ENCODE peak calls at places on chromosomes 12 and 14, in six cellular contexts. J, L, V, X, R and C are unnamed samples.

GRCh38 chr12:75360920-75361319 is 26.4 kb downstream of the GLIPR1L1 start:
- DNase-seq in V (no peak), J (no peak), R (no peak), X (no peak), L (no peak), C (no peak)

GRCh38 chr12:57341275-57341990 is 89.4 kb downstream of the R3HDM2 start:
- DNase-seq in R (no peak), X (no peak), L (no peak), V (peak; percentile 30), J (no peak), C (no peak)

GRCh38 chr14:57983235-57983634 is 117.3 kb upstream of the SLC35F4 start:
- DNase-seq in R (no peak), V (no peak), X (no peak), J (no peak), L (no peak), C (no peak)

GRCh38 chr12:13744566-13744965 is 236.8 kb downstream of the GRIN2B start:
- DNase-seq in J (no peak), X (no peak), V (no peak), L (no peak), R (no peak), C (no peak)

GRCh38 chr14:33962016-33962415 is 11.1 kb upstream of the EGLN3 start:
- DNase-seq in L (no peak), R (no peak), X (no peak), V (no peak), J (no peak), C (no peak)

GRCh38 chr12:56158926-56159461 is 835 bp downstream of the MYL6 start:
- DNase-seq in J (peak; percentile 76), V (peak; percentile 90), R (no peak), L (no peak), X (peak; percentile 86), C (no peak)

GRCh38 chr12:41606741-41607460 is 418.8 kb downstream of the PDZRN4 start:
- DNase-seq in V (no peak), J (no peak), L (no peak), X (no peak), R (no peak), C (no peak)

GRCh38 chr12:47997321-47997720 is 7.0 kb downstream of the COL2A1 start:
- DNase-seq in R (no peak), L (no peak), J (no peak), V (no peak), X (no peak), C (no peak)

GRCh38 chr14:65709576-65709975 is 297.0 kb downstream of the FUT8 start:
- DNase-seq in J (no peak), R (no peak), V (no peak), X (peak; percentile 61), L (no peak), C (no peak)

GRCh38 chr12:95118138-95118787 is 44.8 kb upstream of the NR2C1 start:
- DNase-seq in J (no peak), V (peak; percentile 18), L (no peak), X (peak; percentile 87), R (no peak), C (no peak)

GRCh38 chr12:7444076-7444475 is at the start of gene CD163L1:
- DNase-seq in J (peak; percentile 11), X (no peak), R (no peak), V (no peak), L (no peak), C (no peak)

GRCh38 chr12:104998423-104999346 is 12.6 kb downstream of the NOPCHAP1 start:
- DNase-seq in J (no peak), X (no peak), L (no peak), V (no peak), R (no peak), C (no peak)

GRCh38 chr12:116520801-116521471 is 38.2 kb upstream of the MAP1LC3B2 start:
- DNase-seq in L (no peak), R (no peak), J (peak; percentile 53), V (no peak), X (peak; percentile 77), C (no peak)

GRCh38 chr12:121181181-121181580 is 28.7 kb upstream of the P2RX4 start:
- DNase-seq in L (no peak), X (peak; percentile 63), R (no peak), V (no peak), J (no peak), C (no peak)

GRCh38 chr12:106309671-106310313 is 7.3 kb downstream of the TCP11L2 start:
- DNase-seq in J (no peak), X (peak; percentile 57), V (no peak), L (no peak), R (no peak), C (no peak)

GRCh38 chr14:90704362-90705051 is 111.7 kb downstream of the TTC7B start:
- DNase-seq in X (no peak), V (no peak), R (no peak), L (no peak), J (no peak), C (no peak)

GRCh38 chr12:101663298-101663697 is 34.1 kb upstream of the CHPT1 start:
- DNase-seq in V (no peak), R (no peak), L (no peak), J (no peak), X (no peak), C (no peak)

GRCh38 chr12:93315907-93316622 is 61.7 kb upstream of the NUDT4 start:
- DNase-seq in J (no peak), R (no peak), L (no peak), V (no peak), X (peak; percentile 24), C (no peak)

GRCh38 chr14:24368562-24369252 is 723 bp downstream of the NFATC4 start:
- DNase-seq in V (peak; percentile 74), J (no peak), X (peak; percentile 78), R (no peak), L (peak; percentile 48), C (peak; percentile 72)

GRCh38 chr14:33949051-33950037 is 1.5 kb downstream of the EGLN3 start:
- DNase-seq in J (no peak), V (no peak), X (no peak), L (no peak), R (no peak), C (no peak)

GRCh38 chr12:48787791-48788521 is 933 bp downstream of the ADCY6 start:
- DNase-seq in V (no peak), X (peak; percentile 45), L (no peak), J (no peak), R (no peak), C (no peak)

GRCh38 chr14:105067140-105067968 is 2.1 kb upstream of the GPR132 start:
- DNase-seq in X (no peak), L (no peak), V (no peak), R (peak; percentile 58), J (no peak), C (no peak)

GRCh38 chr12:19553177-19553576 is 113.9 kb downstream of the AEBP2 start:
- DNase-seq in X (peak; percentile 37), R (no peak), L (no peak), V (no peak), J (no peak), C (no peak)

GRCh38 chr14:20714593-20715250 is 26.2 kb downstream of the ANG start:
- DNase-seq in X (peak; percentile 87), V (no peak), L (no peak), R (no peak), J (peak; percentile 30), C (no peak)

GRCh38 chr12:54941659-54942058 is 42.9 kb downstream of the TESPA1 start:
- DNase-seq in R (no peak), V (no peak), X (no peak), L (no peak), J (no peak), C (no peak)

GRCh38 chr12:113232787-113233585 is 11.7 kb downstream of the TPCN1 start:
- DNase-seq in X (no peak), L (peak; percentile 66), R (peak; percentile 63), J (no peak), V (peak; percentile 29), C (peak; percentile 49)

GRCh38 chr14:80055912-80056801 is 155.1 kb downstream of the DIO2 start:
- DNase-seq in J (peak; percentile 56), R (no peak), V (peak; percentile 57), L (no peak), X (peak; percentile 71), C (no peak)

GRCh38 chr14:53327716-53328115 is 174.6 kb upstream of the DDHD1 start:
- DNase-seq in L (no peak), X (peak; percentile 65), J (no peak), R (no peak), V (no peak), C (no peak)

GRCh38 chr12:28498850-28499249 is 308.6 kb downstream of the CCDC91 start:
- DNase-seq in L (no peak), R (no peak), X (peak; percentile 52), J (no peak), V (no peak), C (no peak)